ENCODE peak calls at places on chromosomes 16 and 17, in ten cellular contexts. C is aorta; N is neural progenitor cell; J is CD4-positive, CD25-positive, alpha-beta regulatory T cell; X is IMR-90; F is adrenal gland; L is astrocyte; G is right cardiac atrium; S is RWPE2; D is heart right ventricle. I is an unnamed sample. For H3K27me3, the result is how much of the 10 kb centered on the place peaks cover.

GRCh38 chr17:67047382-67047781 is 3.0 kb downstream of the CACNG1 start:
- DNase-seq in C (no peak), N (no peak), J (no peak), X (no peak), F (no peak), L (no peak), G (no peak), S (no peak), D (no peak), I (no peak)

GRCh38 chr17:43545383-43545632 is 832 bp downstream of the ETV4 start:
- DNase-seq in C (peak), N (no peak), J (peak), X (peak), F (no peak), L (peak), G (peak), S (no peak), D (no peak), I (no peak)

GRCh38 chr16:22353188-22353919 is 21.1 kb downstream of the CDR2 start:
- DNase-seq in C (no peak), N (no peak), J (peak), X (peak), F (no peak), L (peak), G (no peak), S (no peak), D (no peak), I (no peak)

GRCh38 chr17:70230883-70231282 is 61.6 kb downstream of the KCNJ2 start:
- DNase-seq in C (no peak), N (no peak), J (no peak), X (no peak), F (no peak), L (no peak), G (no peak), S (no peak), D (no peak), I (no peak)

GRCh38 chr17:78991017-78991783 is 11.5 kb upstream of the LGALS3BP start:
- DNase-seq in C (peak), N (no peak), J (no peak), X (no peak), F (peak), L (no peak), G (no peak), S (peak), D (no peak), I (no peak)

GRCh38 chr16:65289022-65289421 is 167.2 kb upstream of the CDH11 start:
- DNase-seq in C (no peak), N (no peak), J (no peak), X (no peak), F (peak), L (no peak), G (no peak), S (no peak), D (peak), I (no peak)

GRCh38 chr17:17048106-17048505 is 5.8 kb downstream of the MPRIP start:
- DNase-seq in C (peak), N (no peak), J (no peak), X (no peak), F (no peak), L (no peak), G (no peak), S (peak), D (no peak), I (no peak)

GRCh38 chr16:81497690-81498089 is 53.1 kb downstream of the CMIP start:
- DNase-seq in C (peak), N (no peak), J (peak), X (no peak), F (no peak), L (no peak), G (no peak), S (no peak), D (no peak), I (no peak)

GRCh38 chr17:58699771-58700170 is 7.4 kb downstream of the RAD51C start:
- DNase-seq in C (no peak), N (no peak), J (no peak), X (no peak), F (peak), L (no peak), G (no peak), S (no peak), D (no peak), I (no peak)

GRCh38 chr17:62017912-62018311 is 47.2 kb downstream of the MED13 start:
- DNase-seq in C (no peak), N (no peak), J (no peak), X (peak), F (no peak), L (peak), G (no peak), S (no peak), D (no peak), I (no peak)
- H3K4me3 ChIP-seq in C (no peak), N (no peak), J (no peak), X (no peak), F (no peak), L (no peak), G (no peak), S (no peak), D (no peak), I (no peak)

DNA sequence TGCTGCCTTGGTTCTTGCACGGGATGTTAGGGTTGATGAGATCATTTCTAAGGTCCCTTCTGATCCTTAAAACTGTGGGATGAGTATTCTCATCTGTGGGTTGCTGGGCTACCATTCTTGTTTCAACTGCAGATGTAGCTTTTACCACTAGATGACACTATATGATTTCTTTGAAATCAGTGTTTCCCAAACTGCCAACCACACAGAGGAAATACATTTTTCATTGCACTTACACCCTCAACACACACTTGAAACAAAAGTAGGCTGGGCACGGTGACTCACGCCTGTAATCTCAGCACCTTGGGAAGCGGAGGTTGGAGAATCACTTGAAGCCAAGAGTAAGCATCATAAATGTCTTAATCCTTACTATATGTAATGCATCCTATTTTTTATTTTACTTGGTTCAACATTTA is 15.3 kb downstream of the LCMT1 start:
- DNase-seq in C (no peak), N (no peak), J (peak), X (peak), F (peak), L (peak), G (no peak), S (peak), D (no peak), I (no peak)
- H3K27me3 ChIP-seq in C (under half), N (under half), J (under half), X (under half), F (under half), L (under half), G (under half), S (under half), D (under half), I (under half)

DNA sequence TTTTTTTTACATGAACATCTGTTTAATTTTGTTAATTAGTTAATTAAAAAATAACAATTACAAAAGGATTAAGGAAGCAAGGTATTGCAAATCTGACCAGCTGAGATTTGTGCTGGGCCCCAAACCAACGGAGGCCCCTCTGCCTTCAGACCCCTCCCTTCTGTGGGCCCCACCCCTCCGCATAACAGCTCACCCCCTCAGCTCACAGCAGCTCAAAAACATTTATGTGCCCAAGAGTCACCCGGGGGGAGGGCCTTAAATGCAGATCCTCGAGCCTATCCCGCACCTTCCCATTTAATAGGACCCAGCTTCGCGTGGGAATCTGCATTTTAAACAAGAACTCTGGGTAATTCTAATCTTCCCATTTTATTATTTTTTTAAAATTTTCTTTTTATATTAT is 75.0 kb downstream of the MGAT5B start:
- DNase-seq in C (no peak), N (no peak), J (no peak), X (no peak), F (no peak), L (no peak), G (no peak), S (no peak), D (no peak), I (no peak)
- H3K27ac ChIP-seq in C (no peak), N (no peak), J (no peak), X (no peak), F (no peak), L (no peak), G (no peak), S (no peak), D (no peak), I (no peak)

DNA sequence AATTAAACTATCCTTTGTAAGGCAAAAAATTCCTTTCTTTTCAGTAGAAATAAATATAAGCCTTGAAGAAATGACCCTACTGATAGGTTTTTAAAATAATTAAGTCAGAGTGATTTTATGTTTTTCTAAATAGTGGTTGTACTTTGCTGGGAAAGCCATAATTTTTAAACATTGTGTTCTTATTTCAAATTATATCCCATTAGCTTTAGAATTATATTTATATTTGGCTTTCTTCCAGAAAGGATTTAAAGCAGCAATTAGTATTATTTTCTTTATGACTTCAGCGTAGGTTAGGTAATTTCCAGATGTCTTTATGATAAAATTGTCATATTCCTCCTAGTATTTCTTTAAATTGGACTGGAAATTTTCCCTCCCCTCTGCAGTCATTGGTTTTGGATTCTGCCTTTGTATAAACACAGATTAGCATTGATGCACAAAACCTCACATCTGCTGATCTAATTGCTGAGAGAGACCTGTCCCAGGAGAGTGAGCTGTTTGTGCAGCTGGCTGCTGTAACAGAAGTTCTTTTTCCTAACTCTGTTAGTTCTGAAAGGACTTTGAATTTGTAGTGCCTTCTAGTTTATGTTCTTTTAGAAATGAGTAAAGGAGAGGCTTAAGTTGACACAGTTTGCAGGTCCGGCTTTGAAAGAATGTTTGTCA is 45.3 kb upstream of the KPNB1 start:
- DNase-seq in C (no peak), N (no peak), J (no peak), X (peak), F (no peak), L (peak), G (peak), S (no peak), D (peak), I (no peak)
- H3K4me3 ChIP-seq in C (no peak), N (no peak), J (no peak), X (no peak), F (no peak), L (no peak), G (no peak), S (no peak), D (no peak), I (no peak)